ENCODE peak calls at places on chromosomes 2 and 18, in four cellular contexts. One of them, this sample, is unnamed.

GRCh38 chr2:55590810-55591440 is 26.5 kb downstream of the PPP4R3B start:
- DNase-seq in pancreas: no peak
- DNase-seq in nephron progenitor cell: no peak
- DNase-seq in fibroblast of lung: peak
- DNase-seq in this sample: no peak

GRCh38 chr2:100247256-100248043 is 74.9 kb downstream of the LONRF2 start:
- DNase-seq in nephron progenitor cell: no peak
- DNase-seq in fibroblast of lung: no peak
- DNase-seq in pancreas: no peak
- DNase-seq in this sample: no peak

GRCh38 chr2:120722211-120722602 is 13.5 kb upstream of the GLI2 start:
- DNase-seq in pancreas: no peak
- DNase-seq in fibroblast of lung: no peak
- DNase-seq in nephron progenitor cell: no peak
- DNase-seq in this sample: no peak

GRCh38 chr2:233386382-233387041 is 32.2 kb downstream of the DGKD start:
- DNase-seq in pancreas: no peak
- DNase-seq in nephron progenitor cell: no peak
- DNase-seq in fibroblast of lung: peak
- DNase-seq in this sample: peak

GRCh38 chr2:193966590-193966989 is 1690.4 kb upstream of the SLC39A10 start:
- DNase-seq in pancreas: no peak
- DNase-seq in fibroblast of lung: peak
- DNase-seq in nephron progenitor cell: no peak
- DNase-seq in this sample: no peak

GRCh38 chr18:2908166-2908945 is 61.5 kb downstream of the EMILIN2 start:
- DNase-seq in fibroblast of lung: no peak
- DNase-seq in nephron progenitor cell: no peak
- DNase-seq in pancreas: no peak
- DNase-seq in this sample: no peak

GRCh38 chr2:58046335-58046584 is 346 bp upstream of the VRK2 start:
- DNase-seq in nephron progenitor cell: no peak
- DNase-seq in fibroblast of lung: no peak
- DNase-seq in pancreas: no peak
- DNase-seq in this sample: no peak

GRCh38 chr2:119408221-119408619 is 23.4 kb upstream of the TMEM37 start:
- DNase-seq in nephron progenitor cell: no peak
- DNase-seq in fibroblast of lung: no peak
- DNase-seq in pancreas: no peak
- DNase-seq in this sample: no peak

GRCh38 chr2:79554899-79555298 is 42.0 kb downstream of the CTNNA2 start:
- DNase-seq in pancreas: no peak
- DNase-seq in nephron progenitor cell: no peak
- DNase-seq in fibroblast of lung: no peak
- DNase-seq in this sample: no peak

GRCh38 chr18:23551978-23552377 is 34.3 kb downstream of the NPC1 start:
- DNase-seq in nephron progenitor cell: no peak
- DNase-seq in pancreas: no peak
- DNase-seq in fibroblast of lung: no peak
- DNase-seq in this sample: no peak

GRCh38 chr2:72864500-72864899 is 22.7 kb upstream of the SPR start:
- DNase-seq in nephron progenitor cell: no peak
- DNase-seq in pancreas: no peak
- DNase-seq in fibroblast of lung: peak
- DNase-seq in this sample: no peak

GRCh38 chr2:206920936-206921335 is 18.4 kb upstream of the CPO start:
- DNase-seq in fibroblast of lung: no peak
- DNase-seq in pancreas: no peak
- DNase-seq in nephron progenitor cell: no peak
- DNase-seq in this sample: no peak

GRCh38 chr2:33219850-33220275 is 256.6 kb upstream of the RASGRP3 start:
- DNase-seq in nephron progenitor cell: no peak
- DNase-seq in pancreas: no peak
- DNase-seq in fibroblast of lung: peak
- DNase-seq in this sample: no peak

GRCh38 chr2:133814890-133815289 is 246.6 kb upstream of the NCKAP5 start:
- DNase-seq in fibroblast of lung: no peak
- DNase-seq in nephron progenitor cell: no peak
- DNase-seq in pancreas: no peak
- DNase-seq in this sample: no peak

GRCh38 chr2:605674-606608 is 71.3 kb downstream of the TMEM18 start:
- DNase-seq in pancreas: no peak
- DNase-seq in nephron progenitor cell: no peak
- DNase-seq in fibroblast of lung: no peak
- DNase-seq in this sample: no peak

GRCh38 chr18:39596216-39596615 is 2030.6 kb upstream of the CELF4 start:
- DNase-seq in pancreas: no peak
- DNase-seq in fibroblast of lung: peak
- DNase-seq in nephron progenitor cell: no peak
- DNase-seq in this sample: no peak

GRCh38 chr18:56787392-56787791 is 136.2 kb downstream of the WDR7 start:
- DNase-seq in pancreas: no peak
- DNase-seq in nephron progenitor cell: no peak
- DNase-seq in fibroblast of lung: no peak
- DNase-seq in this sample: no peak

GRCh38 chr18:10751711-10752110 is 225.9 kb downstream of the NAPG start:
- DNase-seq in nephron progenitor cell: peak
- DNase-seq in fibroblast of lung: no peak
- DNase-seq in pancreas: no peak
- DNase-seq in this sample: no peak

GRCh38 chr2:42171396-42171971 is 2.3 kb downstream of the EML4 start:
- DNase-seq in nephron progenitor cell: no peak
- DNase-seq in fibroblast of lung: no peak
- DNase-seq in pancreas: no peak
- DNase-seq in this sample: no peak

GRCh38 chr18:80245781-80246655 is 1.3 kb downstream of the PARD6G start:
- DNase-seq in fibroblast of lung: no peak
- DNase-seq in pancreas: no peak
- DNase-seq in nephron progenitor cell: peak
- DNase-seq in this sample: no peak

GRCh38 chr2:238252766-238253630 is 13.2 kb upstream of the HES6 start:
- DNase-seq in fibroblast of lung: no peak
- DNase-seq in pancreas: no peak
- DNase-seq in nephron progenitor cell: no peak
- DNase-seq in this sample: peak

GRCh38 chr2:132703396-132703795 is 33.4 kb upstream of the LYPD1 start:
- DNase-seq in fibroblast of lung: peak
- DNase-seq in pancreas: no peak
- DNase-seq in nephron progenitor cell: no peak
- DNase-seq in this sample: no peak

GRCh38 chr2:226799976-226800940 is 638 bp upstream of the IRS1 start:
- DNase-seq in nephron progenitor cell: peak
- DNase-seq in fibroblast of lung: peak
- DNase-seq in pancreas: no peak
- DNase-seq in this sample: peak

GRCh38 chr2:226799211-226799975 is at the start of gene IRS1:
- DNase-seq in pancreas: peak
- DNase-seq in fibroblast of lung: peak
- DNase-seq in nephron progenitor cell: peak
- DNase-seq in this sample: peak

GRCh38 chr2:226797289-226797988 is 2.2 kb downstream of the IRS1 start:
- DNase-seq in nephron progenitor cell: peak
- DNase-seq in fibroblast of lung: peak
- DNase-seq in pancreas: peak
- DNase-seq in this sample: peak

GRCh38 chr2:226797989-226798421 is 1.6 kb downstream of the IRS1 start:
- DNase-seq in fibroblast of lung: peak
- DNase-seq in nephron progenitor cell: no peak
- DNase-seq in pancreas: peak
- DNase-seq in this sample: peak

GRCh38 chr2:226798422-226799210 is 1.0 kb downstream of the IRS1 start:
- DNase-seq in fibroblast of lung: peak
- DNase-seq in nephron progenitor cell: peak
- DNase-seq in pancreas: peak
- DNase-seq in this sample: peak
- TF ChIP-seq CTCF in fibroblast of lung: peak
- TF ChIP-seq CTCF in nephron progenitor cell: no peak
- TF ChIP-seq CTCF in pancreas: no peak
- TF ChIP-seq CTCF in this sample: peak

DNA sequence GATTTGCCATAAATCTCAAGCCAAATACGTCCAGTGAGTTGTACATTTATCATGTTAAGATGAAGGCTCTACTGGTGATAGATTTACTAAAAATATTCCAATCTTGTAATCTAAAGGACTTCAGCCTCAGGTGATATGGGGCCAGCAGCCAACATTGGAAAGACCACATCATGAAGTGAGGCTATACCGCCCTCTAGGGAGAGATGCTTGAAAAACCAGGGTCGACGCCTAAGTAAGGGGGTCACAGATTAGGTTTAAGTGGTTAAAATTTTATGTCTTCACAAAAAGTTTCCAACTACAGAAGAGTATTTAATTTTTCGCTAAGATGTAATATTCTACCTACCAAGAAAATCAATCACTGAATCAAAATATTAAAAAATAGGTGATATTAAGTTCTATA is 33.3 kb downstream of the DOCK10 start:
- DNase-seq in fibroblast of lung: peak
- DNase-seq in pancreas: no peak
- DNase-seq in nephron progenitor cell: peak
- DNase-seq in this sample: no peak
- TF ChIP-seq CTCF in fibroblast of lung: peak
- TF ChIP-seq CTCF in pancreas: no peak
- TF ChIP-seq CTCF in nephron progenitor cell: peak
- TF ChIP-seq CTCF in this sample: peak

DNA sequence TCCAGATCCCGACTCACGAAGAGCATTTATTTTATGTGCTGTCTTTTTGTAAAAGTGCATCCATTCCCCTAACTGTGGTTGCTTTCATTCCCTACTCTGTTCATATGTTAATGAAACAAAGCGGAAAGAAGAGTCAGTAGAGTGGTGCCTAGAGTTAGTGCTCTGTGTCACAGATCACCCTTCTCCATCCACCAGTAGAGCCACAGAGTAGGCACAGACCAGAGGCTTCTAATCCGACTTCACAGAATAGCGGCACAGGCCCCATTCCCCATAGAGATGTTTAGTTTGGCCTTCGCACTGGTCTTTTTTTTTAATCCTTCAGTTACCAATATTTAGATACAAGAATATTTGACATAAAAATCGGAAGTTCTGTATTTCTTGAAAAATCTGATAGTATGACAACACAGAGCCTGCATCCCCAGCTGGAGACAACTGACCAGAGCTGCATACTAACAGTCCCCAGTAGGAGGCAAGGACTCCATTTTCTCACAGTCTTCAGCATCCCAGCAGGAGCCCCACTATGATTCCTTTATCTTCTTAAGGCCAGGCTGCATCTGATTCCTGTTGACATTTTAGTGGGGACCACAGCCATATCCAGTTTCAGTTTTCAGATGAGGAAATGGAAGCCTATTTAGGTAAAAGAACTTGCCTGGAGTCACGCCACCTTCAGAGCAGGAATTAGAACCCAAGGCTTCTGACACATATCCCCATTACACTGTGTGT is 7.0 kb downstream of the G6PC2 start:
- DNase-seq in fibroblast of lung: no peak
- DNase-seq in pancreas: no peak
- DNase-seq in nephron progenitor cell: no peak
- DNase-seq in this sample: no peak
- TF ChIP-seq CTCF in fibroblast of lung: no peak
- TF ChIP-seq CTCF in pancreas: no peak
- TF ChIP-seq CTCF in nephron progenitor cell: no peak
- TF ChIP-seq CTCF in this sample: no peak

GRCh38 chr2:20391951-20392699 is 41.5 kb upstream of the PUM2 start:
- DNase-seq in nephron progenitor cell: no peak
- DNase-seq in fibroblast of lung: no peak
- DNase-seq in pancreas: no peak
- DNase-seq in this sample: no peak
- TF ChIP-seq CTCF in nephron progenitor cell: no peak
- TF ChIP-seq CTCF in fibroblast of lung: no peak
- TF ChIP-seq CTCF in pancreas: no peak
- TF ChIP-seq CTCF in this sample: no peak

GRCh38 chr2:9918275-9918674 is 33.2 kb upstream of the GRHL1 start:
- DNase-seq in fibroblast of lung: no peak
- DNase-seq in pancreas: no peak
- DNase-seq in nephron progenitor cell: no peak
- DNase-seq in this sample: no peak
- TF ChIP-seq CTCF in fibroblast of lung: no peak
- TF ChIP-seq CTCF in pancreas: no peak
- TF ChIP-seq CTCF in nephron progenitor cell: no peak
- TF ChIP-seq CTCF in this sample: no peak